ENCODE peak calls at places on chromosome 7, in four cellular contexts. G, F, N and E are unnamed samples.

GRCh38 chr7:133919810-133920209 is 207.3 kb upstream of the LRGUK start:
- DNase-seq in G (no peak), F (peak; percentile 17), N (no peak), E (no peak)

GRCh38 chr7:17054836-17055235 is 173.1 kb upstream of the AGR3 start:
- DNase-seq in N (no peak), F (no peak), G (no peak), E (no peak)

GRCh38 chr7:7352845-7353244 is 170.5 kb downstream of the C1GALT1 start:
- DNase-seq in F (no peak), N (peak; percentile 52), G (no peak), E (peak; percentile 75)

GRCh38 chr7:55048221-55048859 is 29.5 kb downstream of the EGFR start:
- DNase-seq in G (no peak), F (no peak), N (no peak), E (no peak)

GRCh38 chr7:103075337-103075918 is 488 bp downstream of the ARMC10 start:
- DNase-seq in N (peak; percentile 88), F (peak; percentile 62), G (peak; percentile 48), E (peak; percentile 89)

GRCh38 chr7:151814400-151814914 is 62.5 kb downstream of the PRKAG2 start:
- DNase-seq in N (peak; percentile 71), G (peak; percentile 21), F (peak; percentile 6), E (peak; percentile 45)

GRCh38 chr7:75866497-75867389 is 12.1 kb upstream of the RHBDD2 start:
- DNase-seq in G (peak; percentile 56), F (peak; percentile 65), N (peak; percentile 71), E (peak; percentile 79)

GRCh38 chr7:73487486-73487885 is 34.6 kb downstream of the BAZ1B start:
- DNase-seq in G (no peak), F (peak; percentile 6), N (no peak), E (no peak)

GRCh38 chr7:99562832-99563231 is 4.4 kb downstream of the ZNF655 start:
- DNase-seq in F (peak; percentile 100), N (no peak), G (no peak), E (no peak)

GRCh38 chr7:156969972-156970420 is 20.5 kb downstream of the NOM1 start:
- DNase-seq in N (no peak), G (no peak), F (peak; percentile 9), E (no peak)

GRCh38 chr7:151373599-151373998 is 32.0 kb downstream of the NUB1 start:
- DNase-seq in G (no peak), N (peak; percentile 42), F (no peak), E (no peak)

GRCh38 chr7:99035723-99036530 is 108.0 kb downstream of the SMURF1 start:
- DNase-seq in N (no peak), G (no peak), F (no peak), E (no peak)

GRCh38 chr7:151206914-151207313 is 3.4 kb downstream of the H2BK1 start:
- DNase-seq in F (no peak), N (no peak), G (no peak), E (no peak)

GRCh38 chr7:90660819-90661218 is 64.7 kb downstream of the CDK14 start:
- DNase-seq in G (no peak), N (no peak), F (no peak), E (no peak)

GRCh38 chr7:32588657-32589056 is 93.4 kb downstream of the AVL9 start:
- DNase-seq in F (peak; percentile 73), G (no peak), N (no peak), E (no peak)

GRCh38 chr7:4738711-4739527 is 36.5 kb upstream of the AP5Z1 start:
- DNase-seq in F (peak; percentile 95), N (peak; percentile 51), G (no peak), E (peak; percentile 80)

GRCh38 chr7:463362-464176 is 56.1 kb downstream of the PDGFA start:
- DNase-seq in G (no peak), N (no peak), F (no peak), E (no peak)

GRCh38 chr7:128777156-128778123 is 1.8 kb upstream of the OPN1SW start:
- DNase-seq in N (no peak), G (no peak), F (peak; percentile 22), E (no peak)

GRCh38 chr7:123622660-123623386 is 21.2 kb downstream of the ASB15 start:
- DNase-seq in G (no peak), F (no peak), N (no peak), E (no peak)

GRCh38 chr7:36116347-36117200 is 36.5 kb upstream of the EEPD1 start:
- DNase-seq in N (no peak), G (no peak), F (no peak), E (no peak)

GRCh38 chr7:139033346-139034114 is 2.3 kb downstream of the ZC3HAV1L start:
- DNase-seq in F (no peak), N (no peak), G (no peak), E (no peak)

GRCh38 chr7:139034336-139034735 is 1.5 kb downstream of the ZC3HAV1L start:
- DNase-seq in G (no peak), F (peak; percentile 45), N (no peak), E (no peak)

GRCh38 chr7:139035588-139036353 is at the start of gene ZC3HAV1L:
- DNase-seq in F (peak; percentile 63), N (peak; percentile 80), G (peak; percentile 54), E (peak; percentile 61)

GRCh38 chr7:139036901-139037300 is 1.1 kb upstream of the ZC3HAV1L start:
- DNase-seq in F (no peak), N (no peak), G (no peak), E (no peak)

GRCh38 chr7:139034855-139035587 is 821 bp downstream of the ZC3HAV1L start:
- DNase-seq in F (peak; percentile 27), N (peak; percentile 64), G (no peak), E (peak; percentile 55)
- H2BK15ac ChIP-seq in F (no peak overlapping the region), N (no peak overlapping the region), G (peak overlapping the region; percentile 93), E (no peak overlapping the region)

DNA sequence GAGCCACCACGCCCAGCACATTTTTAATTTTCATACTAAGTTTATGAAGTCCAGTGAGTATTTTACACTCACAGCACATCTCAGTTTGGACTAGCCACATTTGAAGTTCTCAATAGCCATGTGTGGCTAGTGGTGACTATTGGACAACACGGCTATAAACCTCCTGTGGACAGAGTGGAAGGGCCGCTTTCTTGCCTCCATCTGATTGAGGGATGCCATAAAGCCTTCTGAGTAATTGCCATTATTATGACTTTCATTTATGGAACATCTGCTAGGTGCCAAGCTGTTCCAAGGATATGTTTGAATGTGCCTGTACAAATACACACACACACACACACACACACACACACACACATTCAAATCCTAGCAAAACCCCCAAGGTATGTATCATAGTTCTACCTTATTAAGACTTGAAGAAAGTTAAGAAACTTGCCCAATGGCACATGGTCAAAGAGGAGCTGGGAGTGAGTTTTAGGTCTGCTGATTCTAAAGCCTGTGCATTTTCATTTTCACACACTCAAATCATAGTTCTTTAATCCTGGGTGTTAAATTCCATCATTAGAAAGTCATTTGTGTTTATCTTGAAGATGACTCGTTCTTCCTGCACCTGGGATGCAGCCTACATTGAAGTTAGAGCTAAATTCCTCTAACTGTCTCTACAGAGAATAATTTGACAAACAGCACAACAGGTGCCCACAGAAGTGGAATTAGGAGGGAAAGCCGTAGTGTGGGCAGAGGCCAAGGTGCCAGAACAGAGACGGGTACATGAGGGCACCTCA is 143.3 kb downstream of the PKD1L1 start:
- DNase-seq in F (peak; percentile 75), N (no peak), G (no peak), E (no peak)
- H2AFZ ChIP-seq in F (no peak overlapping the region), N (no peak overlapping the region), G (no peak overlapping the region), E (no peak overlapping the region)

GRCh38 chr7:19405546-19405945 is 260.3 kb upstream of the FERD3L start:
- DNase-seq in N (no peak), F (peak; percentile 78), G (no peak), E (no peak)
- H3K27ac ChIP-seq in N (no peak overlapping the region), F (peak overlapping the region; percentile 65), G (no peak overlapping the region), E (no peak overlapping the region)

GRCh38 chr7:140542226-140542625 is 62.9 kb upstream of the MKRN1 start:
- DNase-seq in F (peak; percentile 63), N (no peak), G (no peak), E (no peak)

GRCh38 chr7:140539466-140539865 is 60.2 kb upstream of the MKRN1 start:
- DNase-seq in F (no peak), G (no peak), N (no peak), E (no peak)

GRCh38 chr7:140541513-140542192 is 62.3 kb upstream of the MKRN1 start:
- DNase-seq in F (peak; percentile 96), N (peak; percentile 74), G (peak; percentile 71), E (peak; percentile 86)

GRCh38 chr7:140540142-140540777 is 61.0 kb upstream of the MKRN1 start:
- DNase-seq in G (no peak), N (no peak), F (no peak), E (no peak)

GRCh38 chr7:140541176-140541512 is 61.8 kb upstream of the MKRN1 start:
- DNase-seq in N (no peak), G (no peak), F (no peak), E (no peak)
- H2BK15ac ChIP-seq in N (no peak overlapping the region), G (no peak overlapping the region), F (peak overlapping the region; percentile 30), E (no peak overlapping the region)

GRCh38 chr7:112204072-112204775 is 2.0 kb downstream of the DOCK4 start:
- DNase-seq in G (no peak), N (no peak), F (no peak), E (no peak)
- H2AFZ ChIP-seq in G (peak overlapping the region; percentile 95), N (no peak overlapping the region), F (peak overlapping the region; percentile 69), E (no peak overlapping the region)

GRCh38 chr7:41964849-41965745 is 262.2 kb upstream of the INHBA start:
- DNase-seq in G (no peak), F (no peak), N (no peak), E (no peak)
- H3K27ac ChIP-seq in G (no peak overlapping the region), F (no peak overlapping the region), N (no peak overlapping the region), E (no peak overlapping the region)

GRCh38 chr7:25034136-25034535 is 54.2 kb upstream of the OSBPL3 start:
- DNase-seq in F (no peak), G (no peak), N (no peak), E (no peak)

GRCh38 chr7:25032774-25033743 is 53.1 kb upstream of the OSBPL3 start:
- DNase-seq in N (no peak), G (no peak), F (peak; percentile 60), E (no peak)

GRCh38 chr7:25031432-25031831 is 51.5 kb upstream of the OSBPL3 start:
- DNase-seq in N (no peak), G (no peak), F (peak; percentile 29), E (no peak)

GRCh38 chr7:25035274-25035673 is 55.3 kb upstream of the OSBPL3 start:
- DNase-seq in N (no peak), F (no peak), G (no peak), E (no peak)

GRCh38 chr7:25037325-25037724 is 57.3 kb upstream of the OSBPL3 start:
- DNase-seq in N (peak; percentile 10), G (no peak), F (no peak), E (no peak)
- H2BK15ac ChIP-seq in N (no peak overlapping the region), G (no peak overlapping the region), F (no peak overlapping the region), E (no peak overlapping the region)